ENCODE peak calls at places on chromosomes 1 and 21, in seven cellular contexts. O, N, G, Q, S, H and Z are unnamed samples.

GRCh38 chr1:202981939-202982338 is 14.9 kb upstream of the CYB5R1 start:
- DNase-seq in Q (no peak), S (no peak), O (no peak), G (no peak), H (no peak), N (no peak), Z (no peak)

GRCh38 chr21:38228115-38228514 is 28.7 kb upstream of the KCNJ15 start:
- DNase-seq in S (no peak), H (no peak), O (no peak), N (no peak), G (no peak), Q (peak), Z (no peak)

GRCh38 chr1:203592156-203592555 is 34.5 kb upstream of the ATP2B4 start:
- DNase-seq in H (no peak), Q (no peak), S (peak), N (no peak), O (no peak), G (no peak), Z (no peak)

GRCh38 chr1:156616463-156616862 is 2.8 kb upstream of the HAPLN2 start:
- DNase-seq in Q (no peak), H (no peak), G (peak), S (peak), N (no peak), O (peak), Z (no peak)

GRCh38 chr1:61162513-61163274 is 80.3 kb downstream of the NFIA start:
- DNase-seq in N (no peak), S (no peak), H (no peak), Q (no peak), O (peak), G (no peak), Z (no peak)

GRCh38 chr1:210062033-210062432 is 124.0 kb downstream of the SYT14 start:
- DNase-seq in G (no peak), H (no peak), O (no peak), Q (no peak), S (no peak), N (no peak), Z (no peak)

GRCh38 chr1:215590779-215591491 is 23.8 kb downstream of the KCTD3 start:
- DNase-seq in S (no peak), Q (no peak), H (no peak), N (no peak), G (no peak), O (no peak), Z (no peak)

GRCh38 chr1:21706151-21706835 is 37.1 kb upstream of the RAP1GAP start:
- DNase-seq in S (peak), N (no peak), O (no peak), H (no peak), Q (peak), G (no peak), Z (no peak)

GRCh38 chr1:185837711-185838110 is 103.5 kb downstream of the HMCN1 start:
- DNase-seq in O (no peak), N (no peak), S (no peak), G (no peak), Q (no peak), H (no peak), Z (no peak)

GRCh38 chr1:237677979-237678378 is 212.7 kb downstream of the ZP4 start:
- DNase-seq in Q (no peak), G (peak), N (no peak), O (no peak), H (no peak), S (no peak), Z (no peak)

GRCh38 chr1:43357251-43357650 is 1.5 kb upstream of the CDC20 start:
- DNase-seq in Q (no peak), O (no peak), G (no peak), N (no peak), S (no peak), H (no peak), Z (no peak)

GRCh38 chr1:29983366-29983765 is 740.0 kb downstream of the MATN1 start:
- DNase-seq in O (no peak), H (no peak), Q (no peak), S (no peak), N (no peak), G (no peak), Z (no peak)

GRCh38 chr1:29986986-29987385 is 736.4 kb downstream of the MATN1 start:
- DNase-seq in S (no peak), Q (no peak), G (no peak), N (no peak), O (no peak), H (no peak), Z (no peak)

GRCh38 chr1:29984107-29984506 is 739.3 kb downstream of the MATN1 start:
- DNase-seq in N (no peak), Q (no peak), G (no peak), O (no peak), H (no peak), S (no peak), Z (no peak)

GRCh38 chr1:29985376-29985945 is 737.9 kb downstream of the MATN1 start:
- DNase-seq in N (no peak), O (no peak), S (no peak), H (no peak), G (no peak), Q (no peak), Z (no peak)

DNA sequence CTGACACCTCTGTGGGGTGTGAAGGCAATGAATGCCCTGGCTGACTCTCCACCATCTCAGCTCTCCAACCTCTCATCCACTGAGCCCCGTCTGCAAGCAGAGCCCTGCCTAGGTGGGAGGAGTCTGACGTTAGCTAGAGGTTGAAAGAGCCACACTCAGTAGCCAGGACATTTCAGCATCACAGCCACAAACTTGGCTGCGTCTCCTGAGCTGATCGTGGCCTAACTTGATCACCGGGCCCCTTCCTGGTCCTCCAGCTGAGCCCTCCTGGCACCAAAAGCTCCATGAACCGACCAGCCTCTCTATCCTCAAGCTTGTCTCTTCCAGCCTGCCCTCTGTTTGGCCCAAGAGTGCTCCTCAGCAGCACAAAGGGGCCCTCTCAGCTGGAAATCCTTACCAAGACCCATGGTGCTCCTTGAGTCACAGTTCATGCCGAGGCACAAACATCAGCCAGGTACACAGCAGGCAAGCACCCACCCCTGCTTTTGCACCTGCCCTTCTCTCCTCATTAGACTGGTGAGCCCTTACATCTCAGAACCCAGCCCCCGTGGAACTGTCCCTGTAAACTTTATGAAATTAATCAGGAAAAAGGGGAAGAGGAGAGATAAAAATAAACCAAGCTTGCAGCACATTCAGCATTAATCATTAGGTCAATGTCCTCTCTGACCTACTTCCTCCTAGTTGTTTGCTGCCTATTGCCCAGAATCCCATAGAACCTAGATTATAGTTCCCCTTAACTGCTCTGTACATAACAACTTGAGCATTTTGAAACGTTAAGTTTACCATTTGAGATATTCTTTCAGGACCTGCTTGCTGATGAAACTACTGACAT is 738.6 kb downstream of the MATN1 start:
- DNase-seq in N (no peak), Q (no peak), O (no peak), H (no peak), S (no peak), G (no peak), Z (no peak)
- TF ChIP-seq TAF1 in N (no peak), Q (no peak), O (no peak), H (no peak), S (no peak), G (no peak), Z (no peak)

DNA sequence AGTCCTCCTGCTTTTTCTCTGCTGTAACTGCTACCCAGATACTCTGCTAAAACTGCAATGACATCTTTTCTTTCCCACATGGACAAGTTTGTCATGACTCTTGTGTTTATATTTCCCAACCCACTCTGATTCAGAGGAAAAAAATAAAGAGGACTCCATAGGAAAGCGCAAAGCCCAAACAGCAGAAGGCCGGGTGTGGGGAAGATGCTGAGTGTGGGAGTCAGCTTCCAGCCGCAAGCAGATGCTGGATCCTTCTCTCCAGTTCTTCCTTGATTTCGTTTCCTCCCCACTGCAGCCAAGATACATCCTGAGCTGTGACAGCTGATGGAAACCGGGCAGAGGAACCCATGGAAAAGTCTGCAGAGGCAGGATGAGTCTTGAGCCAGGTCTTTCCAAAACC is 498.2 kb downstream of the PLPP3 start:
- DNase-seq in O (no peak), N (no peak), Q (no peak), G (no peak), S (no peak), H (no peak), Z (no peak)
- TF ChIP-seq POLR2AphosphoS5 in O (no peak), N (no peak), Q (no peak), G (no peak), S (no peak), H (no peak), Z (no peak)

GRCh38 chr1:19495816-19496528 is 10.6 kb upstream of the CAPZB start:
- DNase-seq in H (no peak), Q (no peak), N (no peak), G (no peak), S (no peak), O (no peak), Z (no peak)

GRCh38 chr1:19488136-19488535 is 2.8 kb upstream of the CAPZB start:
- DNase-seq in O (no peak), G (no peak), Q (no peak), S (no peak), N (no peak), H (no peak), Z (no peak)

GRCh38 chr1:19496529-19496877 is 11.2 kb upstream of the CAPZB start:
- DNase-seq in N (no peak), S (no peak), Q (no peak), H (no peak), G (no peak), O (no peak), Z (no peak)

GRCh38 chr1:19495000-19495656 is 9.8 kb upstream of the CAPZB start:
- DNase-seq in O (no peak), Q (no peak), G (no peak), N (no peak), H (no peak), S (no peak), Z (no peak)

GRCh38 chr1:19493547-19493946 is 8.2 kb upstream of the CAPZB start:
- DNase-seq in N (no peak), Q (no peak), H (no peak), S (no peak), O (no peak), G (no peak), Z (no peak)
- TF ChIP-seq TAF1 in N (no peak), Q (no peak), H (no peak), S (no peak), O (no peak), G (no peak), Z (no peak)

GRCh38 chr1:27400963-27401341 is 8.5 kb downstream of the GPR3 start:
- DNase-seq in Q (no peak), N (no peak), H (no peak), G (no peak), S (no peak), O (no peak), Z (no peak)

GRCh38 chr1:27403931-27404330 is 11.5 kb downstream of the GPR3 start:
- DNase-seq in Q (no peak), H (no peak), O (no peak), S (no peak), G (no peak), N (no peak), Z (no peak)

GRCh38 chr1:27403065-27403726 is 10.8 kb downstream of the GPR3 start:
- DNase-seq in S (no peak), H (no peak), G (peak), O (no peak), N (no peak), Q (no peak), Z (peak)

GRCh38 chr1:27400035-27400962 is 7.9 kb downstream of the GPR3 start:
- DNase-seq in H (no peak), N (no peak), G (peak), O (no peak), S (no peak), Q (no peak), Z (no peak)

GRCh38 chr1:27402349-27402754 is 9.9 kb downstream of the GPR3 start:
- DNase-seq in H (no peak), O (no peak), N (no peak), S (peak), G (peak), Q (no peak), Z (no peak)
- TF ChIP-seq POLR2AphosphoS5 in H (peak), O (peak), N (peak), S (peak), G (no peak), Q (no peak), Z (peak)

DNA sequence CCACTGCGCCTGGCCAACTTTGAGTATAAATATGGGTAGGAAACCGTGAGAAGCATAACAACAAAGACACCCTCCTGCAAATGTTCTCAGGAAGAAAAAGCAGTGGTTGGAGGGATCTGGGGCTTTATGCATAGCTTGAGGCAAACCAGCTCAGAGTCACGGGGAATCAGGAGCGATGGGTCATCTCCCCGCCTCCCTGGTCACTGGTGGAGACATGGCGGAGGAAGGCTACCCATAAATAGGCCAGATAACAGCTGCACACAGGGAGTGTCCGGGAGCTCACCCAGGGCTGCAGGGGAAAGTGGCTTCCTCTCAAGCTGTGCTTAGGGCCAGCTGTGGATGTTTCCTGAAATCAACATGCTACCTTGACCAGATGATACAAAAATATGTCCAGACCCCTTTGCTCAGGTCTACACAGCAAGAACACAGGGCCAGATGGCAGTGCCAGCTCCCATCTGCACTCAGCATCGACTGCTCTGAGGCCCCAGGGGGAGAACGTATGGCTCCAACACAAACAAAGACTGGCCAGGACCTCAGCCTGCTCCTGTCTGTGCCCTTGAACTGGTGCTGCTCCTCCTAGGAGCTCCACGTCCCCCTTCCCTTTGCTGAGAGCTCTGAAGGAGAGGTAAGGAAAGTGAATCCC is 27.1 kb upstream of the RERE start:
- DNase-seq in N (no peak), Q (no peak), O (no peak), G (peak), H (no peak), S (no peak), Z (no peak)
- TF ChIP-seq TAF1 in N (no peak), Q (no peak), O (no peak), G (no peak), H (no peak), S (no peak), Z (no peak)

GRCh38 chr1:223102797-223103533 is 40.1 kb downstream of the TLR5 start:
- DNase-seq in G (peak), S (no peak), O (no peak), H (no peak), N (no peak), Q (no peak), Z (no peak)
- TF ChIP-seq POLR2AphosphoS5 in G (no peak), S (no peak), O (no peak), H (no peak), N (no peak), Q (no peak), Z (no peak)

DNA sequence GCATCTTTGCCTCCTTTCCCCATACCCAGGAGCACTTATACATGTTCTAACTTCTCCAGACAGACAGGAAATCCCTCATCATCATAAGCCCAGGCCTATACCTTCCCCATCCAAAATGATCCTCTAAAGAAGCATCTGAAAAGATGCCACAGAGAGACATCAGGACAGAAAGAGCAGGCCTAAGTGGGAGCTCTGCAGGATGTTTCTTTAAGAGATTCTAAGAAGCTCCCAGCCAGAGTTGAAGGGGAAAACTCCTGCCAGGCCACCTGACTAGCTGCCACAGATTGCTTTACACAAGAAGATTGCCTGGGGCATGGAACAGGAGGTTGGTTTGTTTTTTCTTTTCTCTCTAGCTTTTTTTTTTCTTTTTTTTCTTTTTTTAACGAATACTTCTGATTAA is 275.8 kb downstream of the VAV3 start:
- DNase-seq in H (no peak), O (no peak), Q (no peak), S (no peak), G (no peak), N (no peak), Z (no peak)
- TF ChIP-seq TAF1 in H (no peak), O (no peak), Q (no peak), S (no peak), G (no peak), N (no peak), Z (no peak)

GRCh38 chr1:167438171-167439138 is 79.9 kb downstream of the CD247 start:
- DNase-seq in Q (no peak), S (no peak), N (no peak), H (no peak), O (no peak), G (no peak), Z (no peak)
- TF ChIP-seq POLR2AphosphoS5 in Q (no peak), S (no peak), N (no peak), H (no peak), O (no peak), G (no peak), Z (no peak)

DNA sequence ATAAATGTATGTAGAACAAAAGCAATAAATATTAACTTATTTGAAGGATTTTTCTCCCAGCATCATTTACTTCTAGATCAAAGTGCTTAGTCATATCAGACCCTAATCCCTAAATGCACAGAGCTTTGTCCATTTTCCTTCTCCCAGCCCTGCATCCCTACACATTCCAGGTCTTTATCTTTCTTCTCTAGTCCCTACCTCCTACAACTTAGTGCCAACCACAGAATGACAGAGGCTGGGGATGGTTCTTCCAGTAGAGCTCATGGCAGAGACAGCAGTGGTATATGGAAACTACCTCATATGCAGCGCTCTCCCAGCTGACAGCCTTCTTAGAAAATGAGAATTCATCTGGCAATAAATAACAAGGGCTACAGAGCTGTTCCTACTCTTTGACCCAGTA is 63.0 kb upstream of the ROR1 start:
- DNase-seq in G (no peak), Q (no peak), O (no peak), N (no peak), H (no peak), S (no peak), Z (no peak)
- TF ChIP-seq TAF1 in G (no peak), Q (no peak), O (no peak), N (no peak), H (no peak), S (no peak), Z (no peak)

DNA sequence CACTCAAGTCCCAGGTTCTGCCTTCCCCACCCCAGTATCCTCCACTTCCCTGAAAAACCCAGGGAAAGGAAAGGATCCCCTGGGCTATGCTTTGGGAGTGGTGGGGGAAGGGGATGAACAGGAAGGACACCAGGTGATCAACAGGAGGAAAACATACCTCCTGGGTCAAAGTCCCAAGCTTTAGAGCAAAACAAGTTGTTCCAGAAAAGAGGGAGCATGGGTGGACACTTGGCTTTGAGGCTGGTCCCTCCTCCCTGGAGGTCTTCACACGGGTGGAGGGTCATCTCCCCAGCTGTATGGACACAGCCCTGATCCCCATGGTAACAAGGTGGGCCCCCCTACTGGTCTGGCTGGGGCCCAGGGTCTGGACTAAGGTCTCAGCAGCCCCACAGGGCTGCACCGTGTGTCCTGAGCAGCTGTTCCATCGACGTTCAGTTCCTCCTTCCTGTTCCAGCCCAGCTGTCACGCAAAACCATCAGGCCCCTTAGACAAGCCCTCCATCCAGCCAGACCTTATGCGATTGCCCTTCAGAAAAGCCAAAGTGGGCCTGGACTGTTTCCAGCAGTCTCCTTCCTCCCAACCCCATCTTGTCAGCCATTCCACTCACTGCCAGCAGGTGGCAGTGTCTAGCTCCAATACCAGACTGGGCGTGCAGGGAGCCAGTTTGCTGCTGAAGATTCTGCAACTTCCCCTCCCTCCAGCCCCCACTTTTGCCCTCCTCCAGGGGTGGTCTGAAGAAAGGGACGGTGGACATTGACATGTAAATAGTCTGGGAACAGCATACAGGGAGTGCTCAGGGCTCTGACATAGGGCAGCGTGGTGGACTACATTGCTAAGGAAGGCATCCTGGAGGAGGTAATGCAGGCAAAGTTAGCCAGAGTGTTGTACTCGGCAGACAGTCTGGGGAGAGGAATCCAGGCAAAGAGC is 2.9 kb upstream of the PDZK1IP1 start:
- DNase-seq in N (peak), Q (peak), H (no peak), O (peak), G (peak), S (peak), Z (peak)
- TF ChIP-seq POLR2AphosphoS5 in N (no peak), Q (no peak), H (no peak), O (no peak), G (no peak), S (peak), Z (no peak)